ENCODE peak calls at places on chromosome 13, in four cellular contexts. D is K562, Q is WTC11, O is GM12878. M is an unnamed sample.

GRCh38 chr13:68749801-68750200 is 1357.8 kb upstream of the ATXN8OS start:
- DNase-seq in D (no peak), O (no peak), Q (no peak), M (no peak)

GRCh38 chr13:22110368-22110767 is 439.5 kb downstream of the FGF9 start:
- DNase-seq in Q (no peak), O (no peak), D (no peak), M (no peak)

GRCh38 chr13:79457948-79458347 is 23.0 kb upstream of the NDFIP2 start:
- DNase-seq in O (no peak), D (peak), Q (no peak), M (no peak)

GRCh38 chr13:50382951-50383350 is 367.7 kb downstream of the KCNRG start:
- DNase-seq in D (no peak), Q (no peak), O (no peak), M (no peak)

GRCh38 chr13:102220681-102221228 is 181.1 kb downstream of the FGF14 start:
- DNase-seq in D (no peak), Q (no peak), O (no peak), M (no peak)

GRCh38 chr13:26425439-26426358 is 131.8 kb upstream of the WASF3 start:
- DNase-seq in Q (no peak), D (no peak), O (no peak), M (peak)

GRCh38 chr13:108902557-108903155 is 273.2 kb downstream of the MYO16 start:
- DNase-seq in O (no peak), D (no peak), Q (no peak), M (no peak)

GRCh38 chr13:107712145-107712544 is 503.2 kb downstream of the LIG4 start:
- DNase-seq in D (no peak), O (no peak), Q (no peak), M (no peak)

GRCh38 chr13:38012096-38012495 is 142.5 kb upstream of the TRPC4 start:
- DNase-seq in Q (no peak), O (no peak), D (no peak), M (no peak)

GRCh38 chr13:34025746-34026145 is 207.8 kb downstream of the RFC3 start:
- DNase-seq in O (no peak), Q (no peak), D (no peak), M (no peak)

GRCh38 chr13:59774511-59774911 is 389.2 kb downstream of the DIAPH3 start:
- DNase-seq in O (no peak), Q (no peak), D (no peak), M (peak)

GRCh38 chr13:32917504-32917903 is 98.7 kb upstream of the KL start:
- DNase-seq in O (peak), D (no peak), Q (no peak), M (no peak)

GRCh38 chr13:32211788-32212187 is 103.4 kb downstream of the ZAR1L start:
- DNase-seq in O (no peak), D (no peak), Q (no peak), M (no peak)

GRCh38 chr13:31947105-31947504 is 84.5 kb upstream of the FRY start:
- DNase-seq in Q (no peak), O (no peak), D (no peak), M (no peak)

GRCh38 chr13:99830931-99831330 is 140.6 kb downstream of the ZIC5 start:
- DNase-seq in Q (peak), O (no peak), D (no peak), M (no peak)

GRCh38 chr13:98939552-98940306 is 38.1 kb downstream of the DOCK9 start:
- DNase-seq in D (no peak), Q (no peak), O (no peak), M (no peak)

GRCh38 chr13:45718063-45718462 is 15.9 kb downstream of the CBY2 start:
- DNase-seq in Q (no peak), D (peak), O (no peak), M (peak)

GRCh38 chr13:71290963-71291937 is 575.8 kb downstream of the DACH1 start:
- DNase-seq in O (peak), D (peak), Q (no peak), M (peak)

GRCh38 chr13:69948016-69948415 is 159.6 kb upstream of the ATXN8OS start:
- DNase-seq in O (peak), D (no peak), Q (no peak), M (no peak)

GRCh38 chr13:101846701-101847100 is 394.2 kb downstream of the ITGBL1 start:
- DNase-seq in D (no peak), O (no peak), Q (no peak), M (no peak)

GRCh38 chr13:34943675-34944634 is 1.9 kb downstream of the NBEA start:
- DNase-seq in D (no peak), O (no peak), Q (no peak), M (no peak)

GRCh38 chr13:49838989-49839388 is 46.5 kb upstream of the KPNA3 start:
- DNase-seq in Q (no peak), O (no peak), D (peak), M (peak)

GRCh38 chr13:28558126-28558525 is 63.2 kb upstream of the FLT1 start:
- DNase-seq in Q (no peak), D (no peak), O (no peak), M (no peak)

GRCh38 chr13:98110749-98111148 is 32.1 kb upstream of the FARP1 start:
- DNase-seq in O (no peak), D (no peak), Q (no peak), M (no peak)

GRCh38 chr13:44132710-44133109 is 240.9 kb upstream of the SERP2 start:
- DNase-seq in Q (no peak), O (no peak), D (peak), M (no peak)

GRCh38 chr13:37618554-37618953 is 20.0 kb upstream of the POSTN start:
- DNase-seq in Q (no peak), O (no peak), D (no peak), M (no peak)

GRCh38 chr13:112931028-112931934 is 37.7 kb upstream of the MCF2L start:
- DNase-seq in D (peak), Q (peak), O (no peak), M (peak)
- TF ChIP-seq ETV6 in D (no peak), Q (no peak), O (no peak), M (no peak)

DNA sequence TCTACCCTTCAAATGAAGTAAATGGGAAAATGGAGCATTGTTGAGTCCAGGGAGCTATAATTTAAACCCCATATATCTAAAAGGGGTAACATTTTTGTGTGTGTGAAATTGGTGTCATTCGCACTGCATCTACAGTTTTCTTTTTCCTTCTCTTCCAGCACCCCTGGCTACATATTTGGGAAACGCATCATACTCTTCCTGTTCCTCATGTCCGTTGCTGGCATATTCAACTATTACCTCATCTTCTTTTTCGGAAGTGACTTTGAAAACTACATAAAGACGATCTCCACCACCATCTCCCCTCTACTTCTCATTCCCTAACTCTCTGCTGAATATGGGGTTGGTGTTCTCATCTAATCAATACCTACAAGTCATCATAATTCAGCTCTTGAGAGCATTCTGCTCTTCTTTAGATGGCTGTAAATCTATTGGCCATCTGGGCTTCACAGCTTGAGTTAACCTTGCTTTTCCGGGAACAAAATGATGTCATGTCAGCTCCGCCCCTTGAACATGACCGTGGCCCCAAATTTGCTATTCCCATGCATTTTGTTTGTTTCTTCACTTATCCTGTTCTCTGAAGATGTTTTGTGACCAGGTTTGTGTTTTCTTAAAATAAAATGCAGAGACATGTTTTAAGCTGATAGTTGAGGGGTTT is 28.6 kb downstream of the ALOX5AP start:
- DNase-seq in O (no peak), D (no peak), Q (no peak), M (no peak)
- TF ChIP-seq NR2C2 in O (no peak), D (no peak), Q (no peak), M (no peak)

GRCh38 chr13:91399189-91400093 is 1.0 kb downstream of the GPC5 start:
- DNase-seq in Q (peak), D (no peak), O (no peak), M (no peak)
- TF ChIP-seq ETV6 in Q (no peak), D (no peak), O (no peak), M (no peak)

DNA sequence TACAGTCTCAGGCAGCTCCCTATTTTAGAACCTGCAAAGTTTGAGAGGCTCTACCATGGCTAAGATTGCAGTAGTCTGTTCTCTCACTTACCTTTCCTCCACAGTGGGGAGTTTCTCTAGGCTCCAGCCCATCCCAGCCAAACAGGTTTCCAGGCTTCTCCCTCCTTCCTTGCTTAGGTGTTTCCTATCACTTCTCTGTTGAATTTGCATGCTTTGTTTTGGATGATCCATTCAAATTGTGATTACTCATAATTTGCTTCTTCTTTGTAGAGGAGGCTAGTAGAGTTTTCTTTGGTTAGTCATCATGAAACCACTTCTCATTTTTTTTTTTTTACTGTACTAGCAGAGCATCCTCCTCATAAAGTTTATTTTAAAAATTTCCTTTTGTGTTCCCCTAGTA is 1242.2 kb upstream of the MIR17HG start:
- DNase-seq in O (no peak), D (no peak), Q (no peak), M (no peak)
- TF ChIP-seq NR2C2 in O (no peak), D (no peak), Q (no peak), M (no peak)

GRCh38 chr13:93116809-93117208 is 109.8 kb upstream of the GPC6 start:
- DNase-seq in D (no peak), Q (no peak), O (no peak), M (peak)
- TF ChIP-seq ETV6 in D (no peak), Q (no peak), O (no peak), M (no peak)